ENCODE peak calls at places on chromosomes 13 and 19, in six cellular contexts. I, A, B, P, V and M are unnamed samples.
A peak's percentile ranks its signal among the peaks of the same experiment; 100 is the strongest.

GRCh38 chr13:99481357-99481756 is 19.9 kb upstream of the TM9SF2 start:
- DNase-seq in I (no peak), A (no peak), B (no peak), P (no peak), V (no peak), M (no peak)

GRCh38 chr13:99203601-99204579 is 3.2 kb downstream of the UBAC2 start:
- DNase-seq in I (no peak), A (no peak), B (no peak), P (no peak), V (no peak), M (no peak)

GRCh38 chr19:15421136-15421535 is 2.3 kb upstream of the AKAP8L start:
- DNase-seq in I (no peak), A (no peak), B (no peak), P (no peak), V (no peak), M (no peak)

GRCh38 chr19:33606556-33606955 is 15.2 kb upstream of the CHST8 start:
- DNase-seq in I (no peak), A (no peak), B (no peak), P (no peak), V (no peak), M (no peak)

GRCh38 chr19:33396701-33397535 is 23.4 kb downstream of the CEBPG start:
- DNase-seq in I (no peak), A (no peak), B (peak; percentile 24), P (no peak), V (no peak), M (peak; percentile 24)

GRCh38 chr13:52377898-52378297 is 28.1 kb downstream of the THSD1 start:
- DNase-seq in I (no peak), A (no peak), B (no peak), P (no peak), V (no peak), M (no peak)

GRCh38 chr19:54160182-54160811 is 776 bp upstream of the LENG1 start:
- DNase-seq in I (no peak), A (peak; percentile 13), B (no peak), P (peak; percentile 46), V (no peak), M (no peak)

GRCh38 chr19:923551-924211 is 2.2 kb upstream of the ARID3A start:
- DNase-seq in I (no peak), A (no peak), B (no peak), P (no peak), V (no peak), M (no peak)

GRCh38 chr13:98239156-98240076 is 62.3 kb upstream of the RNF113B start:
- DNase-seq in I (no peak), A (no peak), B (no peak), P (no peak), V (no peak), M (no peak)

GRCh38 chr13:20392530-20392929 is 133.1 kb downstream of the CRYL1 start:
- DNase-seq in I (no peak), A (no peak), B (no peak), P (no peak), V (peak; percentile 20), M (no peak)

GRCh38 chr13:41960195-41960699 is 662 bp downstream of the VWA8 start:
- DNase-seq in I (no peak), A (peak; percentile 33), B (no peak), P (peak; percentile 50), V (peak; percentile 17), M (no peak)

GRCh38 chr13:80630685-80631121 is 289.8 kb upstream of the SPRY2 start:
- DNase-seq in I (no peak), A (no peak), B (no peak), P (no peak), V (no peak), M (no peak)

GRCh38 chr13:92345627-92346026 is 881.0 kb upstream of the GPC6 start:
- DNase-seq in I (no peak), A (no peak), B (no peak), P (no peak), V (no peak), M (no peak)

GRCh38 chr13:27295096-27295495 is 24.5 kb downstream of the RASL11A start:
- DNase-seq in I (no peak), A (no peak), B (no peak), P (no peak), V (no peak), M (no peak)

GRCh38 chr19:18062043-18062442 is 24.7 kb downstream of the IL12RB1 start:
- DNase-seq in I (no peak), A (no peak), B (no peak), P (no peak), V (no peak), M (no peak)

GRCh38 chr13:50519866-50520265 is 323.6 kb downstream of the DLEU7 start:
- DNase-seq in I (no peak), A (no peak), B (no peak), P (no peak), V (no peak), M (no peak)

GRCh38 chr13:41199061-41199460 is 4.7 kb upstream of the KBTBD7 start:
- DNase-seq in I (no peak), A (no peak), B (no peak), P (no peak), V (no peak), M (no peak)

GRCh38 chr19:39913682-39914333 is 20.6 kb downstream of the FCGBP start:
- DNase-seq in I (no peak), A (no peak), B (no peak), P (no peak), V (no peak), M (no peak)

GRCh38 chr13:90696656-90697055 is 650.8 kb upstream of the MIR17HG start:
- DNase-seq in I (no peak), A (no peak), B (no peak), P (no peak), V (no peak), M (no peak)

GRCh38 chr19:1210227-1210538 is 4.6 kb downstream of the STK11 start:
- DNase-seq in I (no peak), A (no peak), B (peak; percentile 59), P (no peak), V (no peak), M (no peak)

GRCh38 chr19:6272913-6273600 is 6.7 kb downstream of the MLLT1 start:
- DNase-seq in I (no peak), A (no peak), B (no peak), P (no peak), V (peak; percentile 17), M (no peak)

GRCh38 chr13:20525144-20525600 is 485 bp downstream of the CRYL1 start:
- DNase-seq in I (peak; percentile 39), A (no peak), B (peak; percentile 42), P (peak; percentile 15), V (no peak), M (peak; percentile 46)

GRCh38 chr19:40232949-40233810 is 6.7 kb upstream of the CCNP start:
- DNase-seq in I (no peak), A (no peak), B (no peak), P (no peak), V (no peak), M (no peak)

GRCh38 chr13:28659611-28659970 is 661 bp downstream of the POMP start:
- DNase-seq in I (no peak), A (peak; percentile 36), B (no peak), P (peak; percentile 60), V (no peak), M (no peak)

GRCh38 chr13:101925731-101926130 is 473.3 kb downstream of the ITGBL1 start:
- DNase-seq in I (no peak), A (no peak), B (no peak), P (no peak), V (no peak), M (no peak)

GRCh38 chr13:112711528-112712265 is 21.9 kb downstream of the ATP11A start:
- DNase-seq in I (peak; percentile 69), A (peak; percentile 99), B (peak; percentile 53), P (peak; percentile 96), V (peak; percentile 84), M (peak; percentile 77)

GRCh38 chr19:36213793-36214387 is 575 bp downstream of the ZNF565 start:
- DNase-seq in I (no peak), A (no peak), B (no peak), P (no peak), V (no peak), M (no peak)

GRCh38 chr19:33047422-33047821 is 17.3 kb downstream of the RHPN2 start:
- DNase-seq in I (no peak), A (peak; percentile 92), B (no peak), P (no peak), V (no peak), M (no peak)

GRCh38 chr13:63124863-63125262 is 1709.2 kb upstream of the PCDH20 start:
- DNase-seq in I (no peak), A (no peak), B (no peak), P (peak; percentile 13), V (no peak), M (no peak)